ENCODE peak calls at places on chromosomes 6 and 20, in six cellular contexts. X is K562, N is H1, A is GM23248, Z is GM23338, B is GM12878. J is an unnamed sample.

GRCh38 chr6:37209461-37210205 is 39.7 kb downstream of the PIM1 start:
- DNase-seq in X (no peak), N (no peak), A (no peak), Z (no peak), B (no peak), J (no peak)

GRCh38 chr20:18005990-18006364 is 37.2 kb downstream of the MGME1 start:
- DNase-seq in X (no peak), N (no peak), A (no peak), Z (no peak), B (no peak), J (no peak)

GRCh38 chr20:10784337-10785183 is 110.8 kb upstream of the JAG1 start:
- DNase-seq in X (no peak), N (no peak), A (no peak), Z (peak; percentile 74), B (no peak), J (peak; percentile 21)

GRCh38 chr20:17316316-17317038 is 89.6 kb downstream of the PCSK2 start:
- DNase-seq in X (no peak), N (no peak), A (no peak), Z (no peak), B (no peak), J (no peak)

GRCh38 chr6:121823437-121823851 is 388.0 kb downstream of the GJA1 start:
- DNase-seq in X (no peak), N (peak; percentile 21), A (peak; percentile 51), Z (peak; percentile 84), B (no peak), J (no peak)

GRCh38 chr20:20568604-20569205 is 143.7 kb downstream of the RALGAPA2 start:
- DNase-seq in X (peak; percentile 5), N (no peak), A (peak; percentile 74), Z (peak; percentile 70), B (no peak), J (peak; percentile 61)

GRCh38 chr6:44064089-44064947 is 62.9 kb downstream of the MRPL14 start:
- DNase-seq in X (peak; percentile 68), N (no peak), A (peak; percentile 97), Z (no peak), B (no peak), J (peak; percentile 78)

GRCh38 chr6:157380779-157381561 is at the start of gene ZDHHC14:
- DNase-seq in X (peak; percentile 92), N (no peak), A (peak; percentile 94), Z (peak; percentile 57), B (peak; percentile 35), J (peak; percentile 93)

GRCh38 chr6:150296890-150297289 is 71.9 kb upstream of the IYD start:
- DNase-seq in X (no peak), N (no peak), A (no peak), Z (no peak), B (no peak), J (no peak)

GRCh38 chr6:155939253-155939652 is 483.6 kb upstream of the NOX3 start:
- DNase-seq in X (no peak), N (no peak), A (no peak), Z (no peak), B (no peak), J (no peak)

GRCh38 chr6:64012351-64013060 is 376.9 kb downstream of the PHF3 start:
- DNase-seq in X (no peak), N (peak; percentile 13), A (peak; percentile 45), Z (peak; percentile 82), B (no peak), J (peak; percentile 73)

GRCh38 chr20:38000293-38000692 is 33.0 kb downstream of the TTI1 start:
- DNase-seq in X (peak; percentile 31), N (no peak), A (no peak), Z (no peak), B (no peak), J (no peak)

GRCh38 chr6:157821342-157822033 is 1.6 kb upstream of the SNX9 start:
- DNase-seq in X (no peak), N (no peak), A (peak; percentile 64), Z (no peak), B (no peak), J (no peak)

GRCh38 chr6:161068296-161068695 is 76.7 kb downstream of the MAP3K4 start:
- DNase-seq in X (no peak), N (no peak), A (no peak), Z (no peak), B (no peak), J (no peak)

GRCh38 chr6:15389079-15389758 is 143.3 kb downstream of the JARID2 start:
- DNase-seq in X (no peak), N (no peak), A (peak; percentile 64), Z (no peak), B (no peak), J (no peak)

GRCh38 chr6:142685852-142686718 is 258.9 kb downstream of the HIVEP2 start:
- DNase-seq in X (no peak), N (no peak), A (peak; percentile 29), Z (no peak), B (no peak), J (no peak)

DNA sequence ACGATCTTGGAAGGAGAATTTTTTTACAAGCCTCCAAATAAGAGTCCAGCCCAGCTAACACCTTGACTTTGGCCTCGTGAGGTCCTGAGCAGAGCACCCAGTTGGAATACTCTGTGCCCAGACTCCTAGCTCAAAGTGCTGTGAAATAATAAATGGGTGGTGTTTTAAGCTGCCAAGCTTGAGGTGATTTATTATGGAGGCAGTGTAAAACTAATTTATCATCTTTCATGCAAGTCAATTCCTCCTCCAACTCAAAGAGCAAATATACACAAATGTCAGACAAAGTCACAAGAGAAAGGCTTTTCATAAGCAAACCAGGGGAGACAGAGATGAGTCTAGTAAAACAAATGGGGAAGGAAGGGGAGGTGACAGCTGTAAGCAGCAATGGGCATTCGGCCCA is 12.7 kb downstream of the ABT1 start:
- DNase-seq in X (no peak), N (no peak), A (no peak), Z (no peak), B (no peak), J (no peak)
- TF ChIP-seq EZH2 in X (no peak), N (no peak), A (no peak), Z (no peak), B (no peak), J (no peak)

DNA sequence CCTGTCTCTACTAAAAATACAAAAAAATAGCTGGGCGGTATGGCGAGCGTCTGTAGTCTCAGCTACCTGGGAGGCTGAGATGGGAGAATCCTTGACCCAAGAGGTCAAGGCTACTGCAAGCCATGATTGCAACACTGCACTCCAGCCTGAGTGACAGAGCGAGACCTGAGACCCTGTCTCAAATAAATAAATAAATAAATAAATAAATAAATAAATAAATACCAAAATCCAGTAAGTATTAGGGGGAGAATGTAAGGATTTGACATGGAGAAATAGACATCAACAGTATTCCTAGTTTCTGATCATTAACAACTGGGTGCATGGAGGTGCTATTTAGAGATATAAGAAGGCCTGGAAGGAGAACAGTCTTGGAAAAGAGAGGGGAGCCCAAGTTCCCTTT is 125.7 kb downstream of the MEI4 start:
- DNase-seq in X (no peak), N (no peak), A (no peak), Z (no peak), B (no peak), J (no peak)
- H2AFZ ChIP-seq in X (no peak overlapping the region), N (no peak overlapping the region), A (no peak overlapping the region), Z (no peak overlapping the region), B (no peak overlapping the region), J (no peak overlapping the region)

GRCh38 chr6:133890941-133891813 is 2.3 kb downstream of the TCF21 start:
- DNase-seq in X (no peak), N (no peak), A (peak; percentile 51), Z (peak; percentile 80), B (no peak), J (peak; percentile 39)
- TF ChIP-seq EZH2 in X (peak; percentile 55), N (peak; percentile 94), A (no peak), Z (peak; percentile 94), B (peak; percentile 60), J (peak; percentile 87)

GRCh38 chr6:31528307-31528777 is 420 bp upstream of the MCCD1 start:
- DNase-seq in X (no peak), N (no peak), A (no peak), Z (no peak), B (no peak), J (no peak)

GRCh38 chr6:31525932-31526591 is 2.7 kb upstream of the MCCD1 start:
- DNase-seq in X (peak; percentile 56), N (no peak), A (peak; percentile 74), Z (no peak), B (no peak), J (no peak)

GRCh38 chr6:31528821-31529328 is at the start of gene MCCD1:
- DNase-seq in X (no peak), N (no peak), A (no peak), Z (no peak), B (no peak), J (no peak)

GRCh38 chr6:31521835-31522234 is 6.9 kb upstream of the MCCD1 start:
- DNase-seq in X (no peak), N (no peak), A (no peak), Z (no peak), B (no peak), J (no peak)

DNA sequence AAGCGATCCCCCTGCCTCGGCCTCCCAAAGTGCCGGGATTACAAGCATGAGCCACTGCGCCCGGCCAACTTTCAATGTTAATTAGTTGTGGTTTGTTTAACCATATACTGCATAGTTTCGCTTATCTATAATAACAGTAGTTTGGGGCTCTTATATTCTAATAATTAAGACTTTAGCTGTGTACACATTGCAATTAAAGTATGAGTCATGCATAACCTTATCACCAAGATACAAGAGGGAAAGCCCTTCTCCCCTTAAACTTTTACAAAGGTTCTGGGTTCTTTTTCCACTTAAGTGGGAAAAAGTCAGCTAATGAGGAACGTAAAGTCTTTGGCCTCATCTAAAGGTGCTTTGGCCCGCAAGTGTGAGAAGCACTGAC is 3.2 kb upstream of the MCCD1 start:
- DNase-seq in X (peak; percentile 55), N (no peak), A (no peak), Z (no peak), B (no peak), J (no peak)
- H2AFZ ChIP-seq in X (peak overlapping the region; percentile 75), N (no peak overlapping the region), A (no peak overlapping the region), Z (no peak overlapping the region), B (no peak overlapping the region), J (no peak overlapping the region)

GRCh38 chr6:90611543-90611864 is 24.6 kb upstream of the MAP3K7 start:
- DNase-seq in X (no peak), N (no peak), A (no peak), Z (no peak), B (no peak), J (no peak)

GRCh38 chr6:90611996-90612690 is 25.3 kb upstream of the MAP3K7 start:
- DNase-seq in X (no peak), N (no peak), A (no peak), Z (peak; percentile 18), B (no peak), J (no peak)

GRCh38 chr6:90605749-90606344 is 19.0 kb upstream of the MAP3K7 start:
- DNase-seq in X (no peak), N (no peak), A (no peak), Z (peak; percentile 28), B (no peak), J (no peak)

GRCh38 chr6:90610671-90611542 is 24.0 kb upstream of the MAP3K7 start:
- DNase-seq in X (peak; percentile 27), N (no peak), A (peak; percentile 51), Z (peak; percentile 87), B (no peak), J (peak; percentile 38)

DNA sequence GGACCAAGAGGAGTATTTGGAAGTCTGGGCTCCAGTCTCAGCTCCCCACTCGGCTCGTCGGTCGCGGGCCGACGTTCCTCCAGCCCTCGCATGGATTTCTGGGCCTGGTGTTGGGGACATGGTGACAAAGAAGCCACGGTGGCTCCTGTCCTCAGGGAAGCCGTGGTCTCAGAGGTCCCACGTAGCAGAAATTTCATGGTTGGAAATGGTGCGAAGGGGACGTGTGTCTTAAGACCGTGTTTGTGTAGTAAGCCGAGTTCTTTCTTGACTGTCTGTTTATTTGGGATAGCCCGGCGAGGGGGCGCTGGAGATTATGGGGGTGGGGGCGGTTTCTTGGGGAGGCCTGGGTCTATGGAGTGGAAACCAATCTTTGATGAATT is 23.4 kb upstream of the MAP3K7 start:
- DNase-seq in X (no peak), N (no peak), A (peak; percentile 18), Z (peak; percentile 23), B (no peak), J (no peak)
- TF ChIP-seq EZH2 in X (no peak), N (no peak), A (peak; percentile 52), Z (no peak), B (no peak), J (peak; percentile 46)

J was measured in hepatocyte.